ENCODE peak calls at places on chromosome X, in five cellular contexts. One of them, this sample, is unnamed.

GRCh38 chrX:112163916-112164315 is 81.3 kb upstream of the TRPC5 start:
- DNase-seq in naive thymus-derived CD4-positive, alpha-beta T cell: no peak
- DNase-seq in breast epithelium: no peak
- DNase-seq in upper lobe of right lung: no peak
- DNase-seq in neuronal stem cell: no peak
- DNase-seq in this sample: no peak

GRCh38 chrX:17596051-17596450 is 141.2 kb upstream of the SCML1 start:
- DNase-seq in upper lobe of right lung: no peak
- DNase-seq in neuronal stem cell: no peak
- DNase-seq in breast epithelium: no peak
- DNase-seq in naive thymus-derived CD4-positive, alpha-beta T cell: no peak
- DNase-seq in this sample: no peak

GRCh38 chrX:10254746-10255145 is 98.0 kb downstream of the CLCN4 start:
- DNase-seq in breast epithelium: no peak
- DNase-seq in upper lobe of right lung: no peak
- DNase-seq in naive thymus-derived CD4-positive, alpha-beta T cell: no peak
- DNase-seq in neuronal stem cell: no peak
- DNase-seq in this sample: no peak

GRCh38 chrX:65528705-65529340 is 5.8 kb downstream of the LAS1L start:
- DNase-seq in neuronal stem cell: peak; percentile 35
- DNase-seq in breast epithelium: no peak
- DNase-seq in upper lobe of right lung: no peak
- DNase-seq in naive thymus-derived CD4-positive, alpha-beta T cell: peak; percentile 45
- DNase-seq in this sample: peak; percentile 42

GRCh38 chrX:70481871-70482270 is 37.2 kb downstream of the DLG3 start:
- DNase-seq in naive thymus-derived CD4-positive, alpha-beta T cell: no peak
- DNase-seq in neuronal stem cell: no peak
- DNase-seq in upper lobe of right lung: no peak
- DNase-seq in breast epithelium: no peak
- DNase-seq in this sample: no peak

GRCh38 chrX:136397001-136397400 is 90.7 kb upstream of the BRS3 start:
- DNase-seq in breast epithelium: no peak
- DNase-seq in upper lobe of right lung: no peak
- DNase-seq in neuronal stem cell: no peak
- DNase-seq in naive thymus-derived CD4-positive, alpha-beta T cell: no peak
- DNase-seq in this sample: no peak

GRCh38 chrX:136262241-136262640 is 11.0 kb upstream of the MAP7D3 start:
- DNase-seq in breast epithelium: no peak
- DNase-seq in upper lobe of right lung: no peak
- DNase-seq in naive thymus-derived CD4-positive, alpha-beta T cell: no peak
- DNase-seq in neuronal stem cell: no peak
- DNase-seq in this sample: no peak

GRCh38 chrX:118197730-118198129 is 81.1 kb upstream of the KLHL13 start:
- DNase-seq in upper lobe of right lung: no peak
- DNase-seq in neuronal stem cell: no peak
- DNase-seq in breast epithelium: no peak
- DNase-seq in naive thymus-derived CD4-positive, alpha-beta T cell: no peak
- DNase-seq in this sample: no peak

GRCh38 chrX:73525928-73526690 is 36.9 kb upstream of the CHIC1 start:
- DNase-seq in upper lobe of right lung: no peak
- DNase-seq in neuronal stem cell: no peak
- DNase-seq in naive thymus-derived CD4-positive, alpha-beta T cell: no peak
- DNase-seq in breast epithelium: no peak
- DNase-seq in this sample: no peak

GRCh38 chrX:9856596-9856995 is 70.4 kb downstream of the SHROOM2 start:
- DNase-seq in upper lobe of right lung: no peak
- DNase-seq in naive thymus-derived CD4-positive, alpha-beta T cell: no peak
- DNase-seq in neuronal stem cell: no peak
- DNase-seq in breast epithelium: no peak
- DNase-seq in this sample: no peak

GRCh38 chrX:20029728-20030127 is 38.9 kb upstream of the BCLAF3 start:
- DNase-seq in breast epithelium: peak; percentile 62
- DNase-seq in naive thymus-derived CD4-positive, alpha-beta T cell: no peak
- DNase-seq in upper lobe of right lung: no peak
- DNase-seq in neuronal stem cell: no peak
- DNase-seq in this sample: no peak

GRCh38 chrX:105313596-105313995 is 93.1 kb upstream of the TEX13A start:
- DNase-seq in neuronal stem cell: no peak
- DNase-seq in upper lobe of right lung: no peak
- DNase-seq in naive thymus-derived CD4-positive, alpha-beta T cell: no peak
- DNase-seq in breast epithelium: no peak
- DNase-seq in this sample: no peak

GRCh38 chrX:70454441-70455365 is 10.1 kb downstream of the DLG3 start:
- DNase-seq in upper lobe of right lung: peak; percentile 91
- DNase-seq in naive thymus-derived CD4-positive, alpha-beta T cell: peak; percentile 47
- DNase-seq in breast epithelium: peak; percentile 73
- DNase-seq in neuronal stem cell: peak; percentile 87
- DNase-seq in this sample: peak; percentile 34

GRCh38 chrX:32877592-32877991 is 333.8 kb downstream of the DMD start:
- DNase-seq in breast epithelium: peak; percentile 69
- DNase-seq in naive thymus-derived CD4-positive, alpha-beta T cell: no peak
- DNase-seq in upper lobe of right lung: no peak
- DNase-seq in neuronal stem cell: no peak
- DNase-seq in this sample: no peak

GRCh38 chrX:43564953-43565352 is 91.1 kb upstream of the MAOA start:
- DNase-seq in breast epithelium: no peak
- DNase-seq in neuronal stem cell: no peak
- DNase-seq in naive thymus-derived CD4-positive, alpha-beta T cell: no peak
- DNase-seq in upper lobe of right lung: no peak
- DNase-seq in this sample: no peak

GRCh38 chrX:125544856-125545255 is 225.2 kb downstream of the TEX13C start:
- DNase-seq in breast epithelium: no peak
- DNase-seq in neuronal stem cell: no peak
- DNase-seq in upper lobe of right lung: no peak
- DNase-seq in naive thymus-derived CD4-positive, alpha-beta T cell: no peak
- DNase-seq in this sample: no peak
- H3K27ac ChIP-seq in breast epithelium: no peak overlapping the region
- H3K27ac ChIP-seq in neuronal stem cell: no peak overlapping the region
- H3K27ac ChIP-seq in upper lobe of right lung: no peak overlapping the region
- H3K27ac ChIP-seq in naive thymus-derived CD4-positive, alpha-beta T cell: no peak overlapping the region
- H3K27ac ChIP-seq in this sample: no peak overlapping the region

DNA sequence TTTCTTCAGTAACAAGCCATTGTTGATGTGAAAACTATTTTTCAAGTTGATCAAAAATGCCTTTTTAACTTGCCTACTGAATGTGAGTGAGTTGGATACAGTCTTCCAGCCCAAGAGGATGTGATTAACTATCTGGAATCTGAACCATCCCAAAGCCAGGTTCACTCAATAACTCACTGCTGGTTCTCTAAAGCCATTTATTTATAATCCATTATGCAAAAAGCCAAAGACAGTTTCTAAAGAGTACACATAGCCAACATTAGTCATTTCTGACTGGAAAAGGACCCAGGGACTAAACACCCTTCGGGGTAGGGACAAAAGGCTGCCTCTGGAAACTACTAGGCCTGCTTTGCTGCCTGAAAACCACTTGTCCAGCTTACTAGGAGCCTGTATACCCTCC is 109.6 kb downstream of the SHROOM4 start:
- DNase-seq in naive thymus-derived CD4-positive, alpha-beta T cell: no peak
- DNase-seq in upper lobe of right lung: no peak
- DNase-seq in neuronal stem cell: no peak
- DNase-seq in breast epithelium: no peak
- DNase-seq in this sample: no peak
- H3K27ac ChIP-seq in naive thymus-derived CD4-positive, alpha-beta T cell: no peak overlapping the region
- H3K27ac ChIP-seq in upper lobe of right lung: no peak overlapping the region
- H3K27ac ChIP-seq in neuronal stem cell: no peak overlapping the region
- H3K27ac ChIP-seq in breast epithelium: no peak overlapping the region
- H3K27ac ChIP-seq in this sample: no peak overlapping the region

GRCh38 chrX:15598031-15598430 is 2.7 kb downstream of the ACE2 start:
- DNase-seq in naive thymus-derived CD4-positive, alpha-beta T cell: no peak
- DNase-seq in upper lobe of right lung: no peak
- DNase-seq in neuronal stem cell: no peak
- DNase-seq in breast epithelium: no peak
- DNase-seq in this sample: no peak
- H3K27ac ChIP-seq in naive thymus-derived CD4-positive, alpha-beta T cell: no peak overlapping the region
- H3K27ac ChIP-seq in upper lobe of right lung: no peak overlapping the region
- H3K27ac ChIP-seq in neuronal stem cell: no peak overlapping the region
- H3K27ac ChIP-seq in breast epithelium: no peak overlapping the region
- H3K27ac ChIP-seq in this sample: no peak overlapping the region

GRCh38 chrX:38879631-38880220 is 78.5 kb downstream of the MID1IP1 start:
- DNase-seq in naive thymus-derived CD4-positive, alpha-beta T cell: peak; percentile 44
- DNase-seq in neuronal stem cell: no peak
- DNase-seq in upper lobe of right lung: no peak
- DNase-seq in breast epithelium: no peak
- DNase-seq in this sample: no peak
- H3K27ac ChIP-seq in naive thymus-derived CD4-positive, alpha-beta T cell: no peak overlapping the region
- H3K27ac ChIP-seq in neuronal stem cell: no peak overlapping the region
- H3K27ac ChIP-seq in upper lobe of right lung: no peak overlapping the region
- H3K27ac ChIP-seq in breast epithelium: no peak overlapping the region
- H3K27ac ChIP-seq in this sample: no peak overlapping the region

DNA sequence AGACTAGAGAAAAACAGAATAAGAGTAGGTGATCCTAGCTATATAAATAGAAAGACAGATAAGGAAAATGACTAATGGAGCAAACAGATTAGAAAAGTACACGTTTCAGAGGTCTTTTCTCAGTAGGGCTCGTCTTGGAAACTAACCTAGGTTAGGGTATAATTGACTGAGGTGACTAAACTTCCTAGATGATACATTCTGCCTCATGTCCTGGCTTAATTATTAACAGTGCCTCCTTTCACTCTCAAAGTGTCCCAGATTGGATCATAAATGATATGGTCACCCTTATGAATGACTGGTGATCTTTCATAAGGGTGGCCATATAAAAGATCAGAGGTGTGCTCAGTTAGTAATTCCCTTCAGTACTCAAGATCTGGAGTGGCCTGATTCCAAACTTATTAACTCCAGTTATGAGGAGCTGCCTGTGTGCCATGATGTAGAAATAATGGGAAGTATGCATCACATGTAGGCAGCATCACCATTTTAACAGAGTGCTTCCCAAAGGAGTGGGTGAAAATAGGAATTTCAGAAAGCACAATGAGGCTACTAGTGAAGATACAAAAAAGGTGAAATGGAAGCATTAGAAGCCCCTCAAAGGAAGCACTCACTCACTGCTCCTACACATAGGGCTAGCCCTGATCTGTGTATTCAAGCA is 14.7 kb upstream of the GRIA3 start:
- DNase-seq in breast epithelium: no peak
- DNase-seq in naive thymus-derived CD4-positive, alpha-beta T cell: no peak
- DNase-seq in upper lobe of right lung: no peak
- DNase-seq in neuronal stem cell: no peak
- DNase-seq in this sample: no peak
- H3K27ac ChIP-seq in breast epithelium: no peak overlapping the region
- H3K27ac ChIP-seq in naive thymus-derived CD4-positive, alpha-beta T cell: no peak overlapping the region
- H3K27ac ChIP-seq in upper lobe of right lung: no peak overlapping the region
- H3K27ac ChIP-seq in neuronal stem cell: no peak overlapping the region
- H3K27ac ChIP-seq in this sample: no peak overlapping the region

DNA sequence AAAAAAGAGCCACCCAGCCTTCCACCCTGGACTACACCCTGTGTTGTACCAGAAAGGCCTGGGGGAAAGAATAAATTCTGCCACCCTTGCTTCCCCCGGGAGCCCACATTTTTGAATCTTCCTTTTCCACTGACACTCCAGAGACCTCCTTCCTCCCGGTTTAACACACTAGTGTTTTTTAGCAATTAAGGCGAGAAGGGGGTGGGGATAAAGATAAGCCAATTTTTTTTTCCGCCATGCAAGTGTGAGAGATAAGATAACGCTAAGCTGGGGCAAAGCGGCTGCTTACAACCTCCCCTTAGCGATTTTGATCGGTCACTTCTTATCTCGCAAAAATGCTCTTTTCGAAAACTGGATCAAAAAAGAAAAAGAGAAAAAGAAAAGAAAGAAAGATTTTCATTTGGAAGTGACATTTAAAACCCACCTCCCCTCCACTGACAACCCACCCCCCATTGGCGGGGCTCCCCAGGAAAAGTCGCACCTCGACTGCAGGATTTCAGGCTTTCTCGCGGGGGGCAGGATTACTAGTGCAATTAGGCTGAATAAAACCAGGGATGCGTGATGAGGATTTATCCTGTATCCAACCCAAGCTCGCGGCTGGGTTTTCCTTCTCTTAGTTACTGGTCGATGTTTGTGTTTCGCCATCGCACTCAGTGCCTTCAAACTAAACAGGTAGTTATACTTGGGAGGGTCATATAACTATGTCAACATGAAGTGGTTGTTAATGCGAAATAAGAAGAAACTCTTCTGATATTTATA is 6.0 kb upstream of the BCOR start:
- DNase-seq in naive thymus-derived CD4-positive, alpha-beta T cell: no peak
- DNase-seq in breast epithelium: no peak
- DNase-seq in neuronal stem cell: no peak
- DNase-seq in upper lobe of right lung: no peak
- DNase-seq in this sample: no peak
- H3K27ac ChIP-seq in naive thymus-derived CD4-positive, alpha-beta T cell: no peak overlapping the region
- H3K27ac ChIP-seq in breast epithelium: no peak overlapping the region
- H3K27ac ChIP-seq in neuronal stem cell: no peak overlapping the region
- H3K27ac ChIP-seq in upper lobe of right lung: no peak overlapping the region
- H3K27ac ChIP-seq in this sample: no peak overlapping the region

DNA sequence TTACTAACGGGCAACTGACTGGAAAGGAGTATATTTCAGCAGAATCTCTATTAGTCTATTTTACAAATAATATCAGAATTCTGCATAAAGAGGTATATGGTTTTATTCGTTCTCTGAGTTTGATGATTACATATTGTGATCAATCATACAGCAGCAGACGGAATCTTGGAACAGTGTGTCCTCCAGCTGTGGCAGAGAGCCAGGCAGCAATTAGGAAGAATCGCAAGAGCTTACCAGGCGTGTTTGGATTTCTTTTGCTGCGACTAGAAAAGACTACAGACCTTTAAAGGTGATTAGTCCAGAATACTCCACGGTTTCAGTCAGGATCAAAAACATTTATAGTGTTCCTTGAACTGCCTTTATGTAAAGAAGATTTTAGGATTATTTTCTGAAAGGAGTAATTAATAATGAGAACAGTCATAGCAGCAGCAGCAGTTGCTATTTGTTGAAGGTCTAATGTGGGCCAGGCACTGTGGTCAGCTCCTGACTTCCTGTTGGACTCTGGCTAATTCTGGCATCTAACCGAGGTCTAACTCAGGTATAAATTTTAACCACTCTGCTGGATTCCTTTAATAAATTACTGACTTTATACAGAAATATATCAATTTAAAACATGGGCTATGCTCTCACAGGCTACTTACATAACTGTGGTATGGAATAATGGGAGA is 225.3 kb upstream of the CXorf66 start:
- DNase-seq in neuronal stem cell: no peak
- DNase-seq in upper lobe of right lung: no peak
- DNase-seq in breast epithelium: no peak
- DNase-seq in naive thymus-derived CD4-positive, alpha-beta T cell: no peak
- DNase-seq in this sample: no peak
- H3K27ac ChIP-seq in neuronal stem cell: no peak overlapping the region
- H3K27ac ChIP-seq in upper lobe of right lung: no peak overlapping the region
- H3K27ac ChIP-seq in breast epithelium: no peak overlapping the region
- H3K27ac ChIP-seq in naive thymus-derived CD4-positive, alpha-beta T cell: no peak overlapping the region
- H3K27ac ChIP-seq in this sample: no peak overlapping the region

DNA sequence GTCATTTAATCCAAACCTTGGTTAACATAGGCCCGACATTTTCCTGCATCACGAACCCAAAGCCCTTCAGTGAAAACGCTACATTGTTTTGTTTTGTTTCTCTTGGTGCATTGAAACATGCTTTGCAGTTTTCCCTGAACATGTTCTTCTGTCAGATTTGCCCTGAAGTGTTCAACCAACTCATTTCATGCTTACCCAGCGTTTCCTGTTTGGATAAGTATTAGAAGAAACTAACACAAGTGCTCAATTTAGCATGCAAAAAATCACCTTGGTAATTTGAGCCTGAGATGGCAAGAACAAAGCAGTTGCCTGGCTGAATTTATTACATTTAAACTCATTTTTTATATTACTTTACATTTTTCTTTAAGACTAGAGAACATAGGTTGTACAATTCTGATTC is 160.1 kb upstream of the VCX3A start:
- DNase-seq in naive thymus-derived CD4-positive, alpha-beta T cell: no peak
- DNase-seq in neuronal stem cell: no peak
- DNase-seq in upper lobe of right lung: no peak
- DNase-seq in breast epithelium: no peak
- DNase-seq in this sample: no peak
- H3K27ac ChIP-seq in naive thymus-derived CD4-positive, alpha-beta T cell: no peak overlapping the region
- H3K27ac ChIP-seq in neuronal stem cell: no peak overlapping the region
- H3K27ac ChIP-seq in upper lobe of right lung: no peak overlapping the region
- H3K27ac ChIP-seq in breast epithelium: no peak overlapping the region
- H3K27ac ChIP-seq in this sample: no peak overlapping the region

This sample was measured in tibial nerve.